ENCODE peak calls at places on chromosomes 1 and 21, in six cellular contexts. T, U, J, A, H and K are unnamed samples.

GRCh38 chr1:114105401-114105979 is 48.2 kb downstream of the SYT6 start:
- DNase-seq in U (peak), A (no peak), J (no peak), H (no peak), T (no peak), K (no peak)

GRCh38 chr1:165375623-165376022 is 19.1 kb upstream of the LMX1A start:
- DNase-seq in A (no peak), J (no peak), H (no peak), U (no peak), T (no peak), K (no peak)

GRCh38 chr1:100353988-100354387 is 1.7 kb downstream of the CDC14A start:
- DNase-seq in H (peak), J (no peak), A (no peak), T (no peak), U (no peak), K (no peak)

GRCh38 chr1:159005676-159006075 is 4.0 kb upstream of the IFI16 start:
- DNase-seq in A (no peak), H (peak), J (no peak), T (no peak), U (no peak), K (no peak)

GRCh38 chr1:22717038-22717758 is 6.6 kb downstream of the EPHB2 start:
- DNase-seq in U (no peak), T (no peak), J (no peak), H (no peak), A (no peak), K (no peak)

GRCh38 chr1:234659538-234659937 is 49.6 kb upstream of the IRF2BP2 start:
- DNase-seq in H (no peak), A (no peak), U (no peak), T (peak), J (no peak), K (no peak)

GRCh38 chr1:91400133-91400725 is 4.4 kb downstream of the HFM1 start:
- DNase-seq in A (peak), J (no peak), U (no peak), T (no peak), H (no peak), K (no peak)

GRCh38 chr1:162680419-162681126 is 48.3 kb downstream of the DDR2 start:
- DNase-seq in H (no peak), T (no peak), J (no peak), A (no peak), U (no peak), K (no peak)

GRCh38 chr1:244074559-244075171 is 23.6 kb downstream of the ZBTB18 start:
- DNase-seq in T (no peak), A (no peak), J (no peak), U (no peak), H (no peak), K (no peak)

GRCh38 chr1:207870279-207871031 is 40.5 kb downstream of the CD34 start:
- DNase-seq in A (no peak), T (no peak), J (no peak), U (no peak), H (no peak), K (no peak)

GRCh38 chr1:117851687-117852086 is 77.7 kb downstream of the GDAP2 start:
- DNase-seq in T (no peak), J (no peak), A (no peak), U (no peak), H (no peak), K (no peak)

GRCh38 chr1:234938924-234939323 is 189.7 kb downstream of the TOMM20 start:
- DNase-seq in T (no peak), H (no peak), J (no peak), A (no peak), U (peak), K (no peak)

DNA sequence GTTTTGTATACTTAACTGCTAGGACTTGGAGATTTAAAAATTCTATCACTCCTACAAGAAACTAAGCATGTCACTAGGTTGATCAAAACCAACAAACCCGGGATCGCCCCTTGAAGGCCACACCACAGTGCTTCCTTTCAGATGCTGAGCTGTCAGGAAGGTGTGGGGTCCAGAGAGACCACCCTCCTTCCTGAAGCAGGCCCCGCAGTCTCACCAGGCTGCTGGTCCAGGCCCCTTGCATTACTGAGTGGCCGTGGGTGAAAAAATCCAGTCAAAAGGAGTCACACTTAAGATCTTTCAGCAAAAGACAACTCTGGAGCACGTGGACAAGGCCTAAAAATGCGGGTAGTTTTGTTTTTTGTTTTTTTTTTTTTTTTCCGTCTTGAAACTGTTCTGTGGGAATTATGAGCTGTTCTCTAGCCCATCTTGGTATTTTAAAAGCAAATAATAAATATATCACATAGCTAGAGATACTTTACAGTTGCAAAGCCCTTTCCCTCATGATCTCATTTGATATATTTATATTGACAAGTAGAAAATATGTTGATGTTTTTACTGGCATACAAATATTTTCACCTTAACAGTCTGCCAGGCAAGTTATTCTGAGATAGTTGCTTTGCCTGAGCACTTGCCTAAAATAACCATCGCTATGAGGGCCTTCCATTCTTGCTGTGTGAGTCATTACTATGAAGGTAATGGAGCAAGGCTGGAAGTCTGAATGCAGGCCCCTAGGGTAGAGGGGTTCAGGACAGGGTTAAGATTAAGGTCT is 73.1 kb upstream of the EDEM3 start:
- DNase-seq in A (no peak), H (no peak), J (no peak), U (no peak), T (peak), K (no peak)
- H3K4me3 ChIP-seq in A (no peak), H (no peak), J (no peak), U (no peak), T (no peak), K (no peak)

GRCh38 chr1:29259802-29260441 is 23.6 kb downstream of the PTPRU start:
- DNase-seq in J (peak), H (no peak), U (peak), A (peak), T (no peak), K (no peak)
- H3K4me3 ChIP-seq in J (peak), H (no peak), U (peak), A (peak), T (peak), K (peak)

GRCh38 chr1:40664791-40665190 is 691 bp downstream of the RIMS3 start:
- DNase-seq in J (no peak), U (no peak), T (no peak), A (no peak), H (no peak), K (no peak)
- H3K4me3 ChIP-seq in J (peak), U (peak), T (no peak), A (peak), H (peak), K (no peak)

DNA sequence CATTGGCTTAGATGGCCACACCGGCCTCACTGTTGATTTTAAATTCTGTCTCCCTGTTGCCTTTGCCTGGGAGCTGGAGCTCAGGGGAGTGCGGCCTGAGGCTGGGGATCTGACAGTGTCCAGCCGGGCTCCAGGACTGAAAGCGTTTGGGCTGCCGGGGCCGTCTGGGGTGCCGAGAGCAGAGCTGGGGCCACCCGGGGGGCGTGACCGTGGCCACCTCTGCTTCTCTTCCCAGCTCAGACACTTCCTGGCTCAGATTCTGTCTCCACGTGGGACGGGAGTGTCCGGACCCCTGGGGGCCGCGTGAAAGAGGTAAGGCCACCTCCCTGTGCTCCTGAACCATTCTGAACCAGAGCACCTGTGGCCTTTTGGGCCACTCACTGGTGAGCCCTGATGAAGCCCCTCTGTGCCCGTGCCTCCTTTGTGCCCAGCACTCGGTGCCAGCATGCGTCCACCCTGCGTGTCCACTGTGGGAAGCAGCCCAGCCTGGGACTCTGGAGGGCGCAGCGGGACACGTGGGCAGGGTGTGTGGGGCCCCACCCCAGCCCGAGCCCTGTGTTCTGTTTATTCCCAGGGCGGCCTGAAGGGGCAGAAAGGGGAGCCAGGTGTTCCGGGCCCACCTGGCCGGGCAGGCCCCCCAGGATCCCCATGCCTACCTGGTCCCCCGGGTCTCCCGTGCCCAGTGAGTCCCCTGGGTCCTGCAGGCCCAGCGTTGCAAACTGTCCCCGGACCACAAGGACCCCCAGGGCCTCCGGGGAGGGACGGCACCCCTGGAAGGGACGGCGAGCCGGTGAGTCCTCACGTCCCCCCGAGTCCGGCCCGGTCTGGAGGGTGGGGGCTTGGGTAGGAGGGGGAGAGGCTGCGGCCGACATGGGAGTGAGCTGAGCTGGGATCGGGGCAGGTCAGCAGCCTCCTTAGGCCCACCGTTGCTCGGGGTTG is 64.8 kb downstream of the SLC19A1 start:
- DNase-seq in J (no peak), T (no peak), A (peak), H (no peak), U (no peak), K (no peak)
- H3K4me3 ChIP-seq in J (no peak), T (no peak), A (peak), H (no peak), U (no peak), K (no peak)

GRCh38 chr1:225155555-225155954 is 226.1 kb downstream of the DNAH14 start:
- DNase-seq in T (no peak), H (no peak), A (no peak), J (no peak), U (no peak), K (no peak)
- H3K4me3 ChIP-seq in T (no peak), H (no peak), A (no peak), J (no peak), U (no peak), K (no peak)

DNA sequence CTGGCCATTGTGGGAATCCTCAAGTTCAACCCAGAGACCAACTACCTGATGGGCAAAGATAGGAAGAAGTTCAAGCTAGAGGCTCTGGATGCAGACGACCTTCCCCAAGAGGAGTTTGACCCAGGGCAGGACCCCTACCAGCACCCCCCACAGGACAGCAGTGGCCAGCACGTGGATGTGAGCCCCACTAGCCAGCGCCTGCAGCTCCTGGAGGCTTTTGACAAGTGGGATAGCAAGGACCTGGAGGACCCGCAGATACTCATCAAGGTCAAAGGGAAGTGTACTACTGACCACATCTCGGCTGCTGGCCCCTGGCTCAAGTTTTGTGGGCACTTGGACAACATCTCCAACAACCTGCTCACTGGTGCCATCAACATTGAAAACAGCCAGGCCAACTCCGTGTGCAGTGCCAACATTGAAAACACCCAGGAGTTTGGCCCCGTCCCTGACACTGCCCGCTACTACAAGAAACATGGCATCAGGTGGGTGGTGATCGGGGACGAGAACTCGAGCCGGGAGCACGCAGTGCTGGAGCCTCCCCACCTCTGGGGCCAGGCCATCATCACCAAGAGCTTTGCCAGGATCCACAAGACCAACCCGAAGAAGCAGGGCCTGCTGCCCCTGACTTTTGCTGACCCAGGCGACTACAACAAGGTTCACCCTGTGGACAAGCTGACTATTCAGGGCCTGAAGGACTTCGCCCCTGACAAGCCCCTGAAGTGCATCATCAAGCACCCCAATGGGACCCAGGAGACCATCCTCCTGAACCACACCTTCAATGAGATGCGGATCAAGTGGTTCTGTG is 30.6 kb upstream of the GPR137B start:
- DNase-seq in J (no peak), T (no peak), A (no peak), H (no peak), U (no peak), K (no peak)
- H3K4me3 ChIP-seq in J (no peak), T (no peak), A (no peak), H (no peak), U (no peak), K (no peak)

DNA sequence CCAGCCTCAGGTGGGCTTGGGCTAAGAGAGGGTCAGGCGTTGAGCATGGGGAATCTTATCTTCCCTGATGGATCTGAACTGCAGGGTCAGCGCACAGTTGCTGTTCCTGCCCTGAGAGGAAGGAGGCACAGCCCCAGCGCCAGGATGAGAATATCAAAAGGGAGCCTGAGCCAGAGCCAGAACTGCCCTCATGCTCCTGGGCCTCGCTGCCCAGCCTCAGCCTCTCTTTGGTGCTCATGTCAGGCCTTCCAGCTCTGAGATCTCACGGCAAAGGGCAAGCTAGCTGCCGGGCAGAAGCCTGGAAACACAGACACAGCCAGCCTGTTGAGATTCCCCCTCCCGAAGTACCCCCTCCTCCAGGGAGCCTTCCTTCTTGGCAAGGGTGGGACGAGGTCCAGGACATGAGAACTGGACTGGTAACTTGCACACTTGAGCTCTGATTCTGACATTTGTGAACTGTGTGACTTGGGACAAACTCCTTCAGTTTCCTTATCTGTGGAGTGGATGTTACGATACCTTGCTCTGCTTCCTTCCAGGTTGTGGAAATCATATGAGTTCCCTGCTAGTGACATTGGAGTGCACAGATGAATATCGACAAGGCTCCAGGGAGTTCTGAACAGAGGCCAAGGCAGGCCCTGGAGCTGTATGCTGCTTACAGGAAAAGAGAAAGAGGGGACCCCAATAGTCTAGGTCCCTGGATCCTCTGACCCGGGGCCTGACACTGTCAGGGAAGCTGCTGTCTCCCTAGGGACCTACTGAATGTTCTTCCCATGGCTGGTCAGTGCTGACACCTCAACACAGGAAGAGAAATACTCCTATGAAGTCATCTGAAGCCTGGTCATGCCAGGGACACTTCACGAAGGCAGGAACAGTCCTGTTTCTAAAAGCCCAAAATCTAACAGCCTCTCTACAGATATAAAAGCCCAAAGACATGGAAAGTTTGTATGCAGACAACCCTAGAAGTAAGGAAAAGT is 1.4 kb upstream of the LAD1 start:
- DNase-seq in H (no peak), T (no peak), U (no peak), J (no peak), A (no peak), K (no peak)
- H3K4me3 ChIP-seq in H (no peak), T (no peak), U (no peak), J (no peak), A (no peak), K (no peak)